ENCODE peak calls at places on chromosomes 12 and 14, in five cellular contexts. N is A549, A is K562, H is GM12878, Z is HCT116. S is an unnamed sample.

GRCh38 chr14:99238234-99238633 is 33.8 kb downstream of the BCL11B start:
- DNase-seq in N (no peak), Z (no peak), H (no peak), A (no peak), S (no peak)

GRCh38 chr14:88241810-88242209 is 81.3 kb downstream of the KCNK10 start:
- DNase-seq in H (no peak), Z (no peak), A (no peak), N (no peak), S (no peak)

GRCh38 chr14:68986225-68986624 is 7.1 kb upstream of the ACTN1 start:
- DNase-seq in A (no peak), H (no peak), N (no peak), Z (no peak), S (no peak)

GRCh38 chr12:64169999-64170398 is 52.1 kb downstream of the KICS2 start:
- DNase-seq in H (no peak), Z (no peak), N (no peak), A (no peak), S (no peak)

GRCh38 chr14:54535126-54535525 is 25.4 kb downstream of the CGRRF1 start:
- DNase-seq in Z (no peak), A (no peak), N (no peak), H (no peak), S (peak)

GRCh38 chr12:89067436-89067835 is 284.9 kb downstream of the DUSP6 start:
- DNase-seq in A (no peak), H (no peak), N (no peak), Z (peak), S (peak)

GRCh38 chr14:68970096-68970612 is 8.9 kb downstream of the ACTN1 start:
- DNase-seq in N (no peak), Z (no peak), A (no peak), H (no peak), S (no peak)

GRCh38 chr14:24943024-24943423 is 106.9 kb downstream of the STXBP6 start:
- DNase-seq in N (no peak), A (no peak), Z (no peak), H (no peak), S (no peak)

GRCh38 chr14:77544571-77544970 is 46.0 kb upstream of the ISM2 start:
- DNase-seq in Z (no peak), H (no peak), A (no peak), N (no peak), S (no peak)

GRCh38 chr14:83883732-83884131 is 1646.2 kb upstream of the FLRT2 start:
- DNase-seq in H (no peak), N (no peak), Z (no peak), A (no peak), S (no peak)

GRCh38 chr12:76559277-76560082 is at the start of gene OSBPL8:
- DNase-seq in N (peak), H (peak), Z (peak), A (peak), S (peak)

GRCh38 chr14:68808696-68809095 is 15.8 kb upstream of the ZFP36L1 start:
- DNase-seq in A (no peak), Z (no peak), H (no peak), N (no peak), S (no peak)

GRCh38 chr14:90273532-90273931 is 17.2 kb downstream of the PSMC1 start:
- DNase-seq in A (no peak), N (no peak), H (no peak), Z (no peak), S (no peak)

GRCh38 chr12:128644664-128645296 is 179.0 kb downstream of the SLC15A4 start:
- DNase-seq in H (no peak), N (peak), A (peak), Z (no peak), S (no peak)

GRCh38 chr14:64702493-64703392 is 1.5 kb upstream of the PLEKHG3 start:
- DNase-seq in N (no peak), H (no peak), Z (no peak), A (no peak), S (no peak)

GRCh38 chr14:46344327-46344937 is 307.1 kb downstream of the RPL10L start:
- DNase-seq in N (no peak), H (peak), Z (peak), A (peak), S (no peak)

GRCh38 chr12:110141389-110141788 is 17.2 kb downstream of the IFT81 start:
- DNase-seq in Z (no peak), H (no peak), A (no peak), N (no peak), S (peak)

GRCh38 chr12:55927588-55928502 is at the start of gene PYM1:
- DNase-seq in A (peak), N (peak), H (peak), Z (peak), S (peak)

GRCh38 chr12:108131657-108132126 is 2.6 kb downstream of the WSCD2 start:
- DNase-seq in H (no peak), Z (no peak), N (no peak), A (no peak), S (no peak)

GRCh38 chr12:47139010-47139681 is 59.4 kb upstream of the AMIGO2 start:
- DNase-seq in Z (no peak), A (no peak), N (no peak), H (no peak), S (no peak)

GRCh38 chr14:97077253-97077653 is 280.1 kb downstream of the VRK1 start:
- DNase-seq in N (no peak), A (peak), H (peak), Z (peak), S (no peak)

GRCh38 chr12:86170051-86170450 is 86.1 kb downstream of the MGAT4C start:
- DNase-seq in H (no peak), A (no peak), N (no peak), Z (no peak), S (no peak)

GRCh38 chr14:45252356-45253069 is 489 bp downstream of the MIS18BP1 start:
- DNase-seq in N (no peak), Z (no peak), A (peak), H (no peak), S (peak)

GRCh38 chr12:103737881-103738280 is 103.2 kb downstream of the NT5DC3 start:
- DNase-seq in H (no peak), A (no peak), Z (no peak), N (no peak), S (no peak)

GRCh38 chr12:5806376-5807089 is 138.5 kb downstream of the ANO2 start:
- DNase-seq in N (no peak), Z (no peak), A (no peak), H (no peak), S (peak)

GRCh38 chr12:12008931-12009611 is 61.7 kb upstream of the BCL2L14 start:
- DNase-seq in Z (no peak), H (peak), N (no peak), A (no peak), S (peak)

GRCh38 chr14:69616408-69616773 is 5.0 kb downstream of the SUSD6 start:
- DNase-seq in A (no peak), N (no peak), Z (no peak), H (no peak), S (no peak)

GRCh38 chr12:113136128-113136989 is 798 bp upstream of the RASAL1 start:
- DNase-seq in A (peak), H (no peak), Z (peak), N (no peak), S (no peak)

GRCh38 chr12:115404761-115405470 is 720.9 kb upstream of the TBX3 start:
- DNase-seq in Z (no peak), A (no peak), H (no peak), N (no peak), S (peak)

GRCh38 chr14:101875726-101876268 is 88.6 kb upstream of the DYNC1H1 start:
- DNase-seq in H (no peak), A (no peak), N (no peak), Z (no peak), S (no peak)

GRCh38 chr12:127677537-127678131 is 589.3 kb upstream of the TMEM132C start:
- DNase-seq in A (peak), Z (no peak), N (peak), H (no peak), S (peak)

GRCh38 chr14:22071001-22071400 is 397.4 kb upstream of the OR4E1 start:
- DNase-seq in Z (no peak), H (peak), N (no peak), A (no peak), S (no peak)

GRCh38 chr14:77014004-77014604 is 14.4 kb downstream of the IRF2BPL start:
- DNase-seq in N (no peak), H (no peak), Z (no peak), A (no peak), S (peak)

GRCh38 chr12:28568709-28569108 is 378.5 kb downstream of the CCDC91 start:
- DNase-seq in Z (no peak), H (no peak), N (no peak), A (no peak), S (no peak)

GRCh38 chr14:104770851-104771272 is 17.9 kb downstream of the SIVA1 start:
- DNase-seq in N (no peak), A (peak), H (no peak), Z (no peak), S (no peak)

GRCh38 chr12:42698213-42698612 is 108.7 kb upstream of the PRICKLE1 start:
- DNase-seq in Z (no peak), H (no peak), N (no peak), A (no peak), S (no peak)

GRCh38 chr12:52873832-52874572 is 25.2 kb upstream of the KRT78 start:
- DNase-seq in N (peak), H (no peak), Z (peak), A (peak), S (peak)

GRCh38 chr12:50083301-50083700 is 1.8 kb upstream of the SMARCD1 start:
- DNase-seq in Z (no peak), N (no peak), A (no peak), H (no peak), S (no peak)
- TF ChIP-seq CEBPB in Z (no peak), N (no peak), A (no peak), H (no peak), S (no peak)

DNA sequence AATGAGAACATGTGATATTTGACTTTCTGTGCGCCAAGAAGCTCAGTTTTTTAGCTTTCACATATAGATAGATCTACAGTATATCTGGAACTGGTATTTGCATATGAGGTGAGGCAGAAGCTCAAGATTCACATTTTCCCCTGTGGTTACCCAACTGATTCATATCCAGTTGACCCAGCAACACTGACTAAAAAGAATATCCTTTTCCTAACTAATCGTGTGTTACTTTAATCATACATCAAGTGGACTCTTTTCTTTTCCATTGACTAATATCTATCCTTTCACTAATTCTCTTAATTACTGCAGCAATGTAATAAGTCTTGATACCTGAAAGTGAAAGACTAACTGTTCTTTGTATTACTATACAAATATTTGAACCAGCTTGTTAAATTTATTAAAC is 236.1 kb downstream of the AEBP2 start:
- DNase-seq in H (peak), N (no peak), Z (no peak), A (no peak), S (no peak)
- TF ChIP-seq CEBPB in H (no peak), N (no peak), Z (no peak), A (no peak), S (no peak)

GRCh38 chr12:93290391-93290790 is 87.3 kb upstream of the NUDT4 start:
- DNase-seq in H (no peak), N (no peak), Z (no peak), A (no peak), S (no peak)

GRCh38 chr12:93292731-93293566 is 84.8 kb upstream of the NUDT4 start:
- DNase-seq in N (no peak), Z (no peak), A (no peak), H (no peak), S (no peak)

GRCh38 chr12:93292213-93292612 is 85.5 kb upstream of the NUDT4 start:
- DNase-seq in A (no peak), Z (no peak), H (no peak), N (no peak), S (no peak)

GRCh38 chr12:93287152-93287551 is 90.6 kb upstream of the NUDT4 start:
- DNase-seq in H (no peak), N (no peak), Z (no peak), A (no peak), S (peak)
- TF ChIP-seq CEBPB in H (no peak), N (no peak), Z (no peak), A (no peak), S (no peak)

DNA sequence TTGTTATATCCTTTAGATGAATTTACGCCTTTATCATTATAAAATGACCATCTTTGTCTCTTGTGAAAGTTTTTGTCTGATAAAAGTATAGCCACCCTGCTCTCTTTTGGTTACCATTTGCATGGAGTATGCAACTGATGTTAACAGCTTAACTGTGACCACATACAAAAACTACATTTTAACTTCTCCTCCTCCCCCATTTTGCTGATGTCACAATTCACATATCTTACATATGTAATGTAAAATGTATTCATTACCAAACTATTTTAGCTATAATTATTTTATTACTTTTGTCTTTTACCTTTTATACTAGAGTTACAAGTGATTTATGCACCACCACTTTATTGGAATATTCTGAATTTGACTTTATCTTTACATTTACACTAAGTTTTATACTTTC is 184.5 kb upstream of the NPAS3 start:
- DNase-seq in H (no peak), N (no peak), A (no peak), Z (no peak), S (no peak)
- TF ChIP-seq CEBPB in H (no peak), N (no peak), A (no peak), Z (no peak), S (no peak)